ENCODE peak calls at places on chromosomes 11 and 22, in seven cellular contexts. One of them, this sample, is unnamed.

GRCh38 chr11:33802414-33802950 is 28.2 kb upstream of the FBXO3 start:
- DNase-seq in activated CD4-positive, alpha-beta memory T cell treated with anti-CD3 and anti-CD28 coated beads for 36 hours: peak
- DNase-seq in WTC11: peak
- DNase-seq in CD4-positive, CD25-positive, alpha-beta regulatory T cell: no peak
- DNase-seq in HuH-7: peak
- DNase-seq in midbrain: peak
- DNase-seq in transverse colon: peak
- DNase-seq in this sample: peak

GRCh38 chr11:112871909-112872511 is 89.2 kb upstream of the NCAM1 start:
- DNase-seq in HuH-7: no peak
- DNase-seq in CD4-positive, CD25-positive, alpha-beta regulatory T cell: no peak
- DNase-seq in activated CD4-positive, alpha-beta memory T cell treated with anti-CD3 and anti-CD28 coated beads for 36 hours: no peak
- DNase-seq in WTC11: no peak
- DNase-seq in transverse colon: no peak
- DNase-seq in midbrain: no peak
- DNase-seq in this sample: no peak

GRCh38 chr11:78647986-78648875 is 73.6 kb upstream of the NARS2 start:
- DNase-seq in midbrain: no peak
- DNase-seq in activated CD4-positive, alpha-beta memory T cell treated with anti-CD3 and anti-CD28 coated beads for 36 hours: no peak
- DNase-seq in transverse colon: no peak
- DNase-seq in CD4-positive, CD25-positive, alpha-beta regulatory T cell: no peak
- DNase-seq in HuH-7: no peak
- DNase-seq in WTC11: no peak
- DNase-seq in this sample: peak

GRCh38 chr22:29312218-29313125 is 3.0 kb downstream of the RASL10A start:
- DNase-seq in midbrain: no peak
- DNase-seq in CD4-positive, CD25-positive, alpha-beta regulatory T cell: no peak
- DNase-seq in transverse colon: no peak
- DNase-seq in HuH-7: no peak
- DNase-seq in WTC11: no peak
- DNase-seq in activated CD4-positive, alpha-beta memory T cell treated with anti-CD3 and anti-CD28 coated beads for 36 hours: peak
- DNase-seq in this sample: no peak

GRCh38 chr11:96744697-96745096 is 354.9 kb downstream of the JRKL start:
- DNase-seq in activated CD4-positive, alpha-beta memory T cell treated with anti-CD3 and anti-CD28 coated beads for 36 hours: no peak
- DNase-seq in HuH-7: no peak
- DNase-seq in midbrain: no peak
- DNase-seq in transverse colon: no peak
- DNase-seq in CD4-positive, CD25-positive, alpha-beta regulatory T cell: no peak
- DNase-seq in WTC11: no peak
- DNase-seq in this sample: no peak

GRCh38 chr11:12077535-12078280 is 32.7 kb upstream of the MICAL2 start:
- DNase-seq in activated CD4-positive, alpha-beta memory T cell treated with anti-CD3 and anti-CD28 coated beads for 36 hours: no peak
- DNase-seq in WTC11: no peak
- DNase-seq in midbrain: no peak
- DNase-seq in HuH-7: no peak
- DNase-seq in CD4-positive, CD25-positive, alpha-beta regulatory T cell: no peak
- DNase-seq in transverse colon: no peak
- DNase-seq in this sample: no peak

GRCh38 chr11:102284008-102284407 is 33.3 kb upstream of the BIRC3 start:
- DNase-seq in transverse colon: no peak
- DNase-seq in CD4-positive, CD25-positive, alpha-beta regulatory T cell: no peak
- DNase-seq in activated CD4-positive, alpha-beta memory T cell treated with anti-CD3 and anti-CD28 coated beads for 36 hours: no peak
- DNase-seq in WTC11: no peak
- DNase-seq in HuH-7: no peak
- DNase-seq in midbrain: no peak
- DNase-seq in this sample: no peak

GRCh38 chr11:119093951-119094815 is 7.5 kb downstream of the DPAGT1 start:
- DNase-seq in HuH-7: no peak
- DNase-seq in WTC11: peak
- DNase-seq in midbrain: peak
- DNase-seq in activated CD4-positive, alpha-beta memory T cell treated with anti-CD3 and anti-CD28 coated beads for 36 hours: peak
- DNase-seq in transverse colon: peak
- DNase-seq in CD4-positive, CD25-positive, alpha-beta regulatory T cell: peak
- DNase-seq in this sample: no peak

GRCh38 chr22:30398685-30399680 is 2.2 kb downstream of the SEC14L2 start:
- DNase-seq in transverse colon: no peak
- DNase-seq in WTC11: no peak
- DNase-seq in HuH-7: no peak
- DNase-seq in activated CD4-positive, alpha-beta memory T cell treated with anti-CD3 and anti-CD28 coated beads for 36 hours: no peak
- DNase-seq in CD4-positive, CD25-positive, alpha-beta regulatory T cell: no peak
- DNase-seq in midbrain: no peak
- DNase-seq in this sample: no peak

GRCh38 chr11:73205666-73206343 is 12.3 kb upstream of the P2RY2 start:
- DNase-seq in WTC11: no peak
- DNase-seq in midbrain: no peak
- DNase-seq in HuH-7: no peak
- DNase-seq in activated CD4-positive, alpha-beta memory T cell treated with anti-CD3 and anti-CD28 coated beads for 36 hours: no peak
- DNase-seq in transverse colon: peak
- DNase-seq in CD4-positive, CD25-positive, alpha-beta regulatory T cell: no peak
- DNase-seq in this sample: no peak

GRCh38 chr22:20666560-20666959 is 107.4 kb upstream of the SERPIND1 start:
- DNase-seq in midbrain: no peak
- DNase-seq in transverse colon: no peak
- DNase-seq in activated CD4-positive, alpha-beta memory T cell treated with anti-CD3 and anti-CD28 coated beads for 36 hours: no peak
- DNase-seq in CD4-positive, CD25-positive, alpha-beta regulatory T cell: no peak
- DNase-seq in HuH-7: no peak
- DNase-seq in WTC11: no peak
- DNase-seq in this sample: no peak

GRCh38 chr11:120883404-120884135 is 140.3 kb upstream of the TBCEL start:
- DNase-seq in activated CD4-positive, alpha-beta memory T cell treated with anti-CD3 and anti-CD28 coated beads for 36 hours: no peak
- DNase-seq in midbrain: no peak
- DNase-seq in CD4-positive, CD25-positive, alpha-beta regulatory T cell: no peak
- DNase-seq in transverse colon: no peak
- DNase-seq in WTC11: no peak
- DNase-seq in HuH-7: no peak
- DNase-seq in this sample: no peak

GRCh38 chr11:117819096-117820040 is 5.2 kb downstream of the FXYD2 start:
- DNase-seq in transverse colon: peak
- DNase-seq in CD4-positive, CD25-positive, alpha-beta regulatory T cell: no peak
- DNase-seq in WTC11: peak
- DNase-seq in midbrain: peak
- DNase-seq in activated CD4-positive, alpha-beta memory T cell treated with anti-CD3 and anti-CD28 coated beads for 36 hours: peak
- DNase-seq in HuH-7: peak
- DNase-seq in this sample: peak

GRCh38 chr22:23061471-23062280 is 8.6 kb upstream of the GNAZ start:
- DNase-seq in transverse colon: no peak
- DNase-seq in WTC11: peak
- DNase-seq in HuH-7: no peak
- DNase-seq in activated CD4-positive, alpha-beta memory T cell treated with anti-CD3 and anti-CD28 coated beads for 36 hours: peak
- DNase-seq in CD4-positive, CD25-positive, alpha-beta regulatory T cell: no peak
- DNase-seq in midbrain: no peak
- DNase-seq in this sample: no peak

GRCh38 chr11:10379022-10379421 is 74.1 kb downstream of the ADM start:
- DNase-seq in WTC11: peak
- DNase-seq in HuH-7: peak
- DNase-seq in midbrain: no peak
- DNase-seq in transverse colon: no peak
- DNase-seq in CD4-positive, CD25-positive, alpha-beta regulatory T cell: no peak
- DNase-seq in activated CD4-positive, alpha-beta memory T cell treated with anti-CD3 and anti-CD28 coated beads for 36 hours: no peak
- DNase-seq in this sample: no peak

GRCh38 chr11:1087279-1087960 is 12.7 kb downstream of the MUC2 start:
- DNase-seq in CD4-positive, CD25-positive, alpha-beta regulatory T cell: no peak
- DNase-seq in midbrain: no peak
- DNase-seq in WTC11: no peak
- DNase-seq in HuH-7: no peak
- DNase-seq in transverse colon: no peak
- DNase-seq in activated CD4-positive, alpha-beta memory T cell treated with anti-CD3 and anti-CD28 coated beads for 36 hours: no peak
- DNase-seq in this sample: no peak

GRCh38 chr11:117096140-117096972 is 1.9 kb downstream of the SIK3 start:
- DNase-seq in transverse colon: peak
- DNase-seq in CD4-positive, CD25-positive, alpha-beta regulatory T cell: peak
- DNase-seq in activated CD4-positive, alpha-beta memory T cell treated with anti-CD3 and anti-CD28 coated beads for 36 hours: peak
- DNase-seq in HuH-7: peak
- DNase-seq in WTC11: peak
- DNase-seq in midbrain: peak
- DNase-seq in this sample: no peak

GRCh38 chr22:29031236-29031982 is 30.2 kb downstream of the C22orf31 start:
- DNase-seq in midbrain: peak
- DNase-seq in activated CD4-positive, alpha-beta memory T cell treated with anti-CD3 and anti-CD28 coated beads for 36 hours: no peak
- DNase-seq in transverse colon: peak
- DNase-seq in WTC11: no peak
- DNase-seq in CD4-positive, CD25-positive, alpha-beta regulatory T cell: no peak
- DNase-seq in HuH-7: peak
- DNase-seq in this sample: peak

GRCh38 chr11:66278396-66279091 is 569 bp downstream of the CNIH2 start:
- DNase-seq in HuH-7: peak
- DNase-seq in transverse colon: no peak
- DNase-seq in activated CD4-positive, alpha-beta memory T cell treated with anti-CD3 and anti-CD28 coated beads for 36 hours: no peak
- DNase-seq in CD4-positive, CD25-positive, alpha-beta regulatory T cell: no peak
- DNase-seq in WTC11: no peak
- DNase-seq in midbrain: no peak
- DNase-seq in this sample: no peak

GRCh38 chr22:30295576-30295975 is 6.3 kb upstream of the CASTOR1 start:
- DNase-seq in HuH-7: no peak
- DNase-seq in WTC11: no peak
- DNase-seq in midbrain: no peak
- DNase-seq in CD4-positive, CD25-positive, alpha-beta regulatory T cell: no peak
- DNase-seq in activated CD4-positive, alpha-beta memory T cell treated with anti-CD3 and anti-CD28 coated beads for 36 hours: no peak
- DNase-seq in transverse colon: no peak
- DNase-seq in this sample: no peak

GRCh38 chr11:111676878-111677585 is 74.8 kb downstream of the SIK2 start:
- DNase-seq in midbrain: no peak
- DNase-seq in activated CD4-positive, alpha-beta memory T cell treated with anti-CD3 and anti-CD28 coated beads for 36 hours: no peak
- DNase-seq in transverse colon: no peak
- DNase-seq in CD4-positive, CD25-positive, alpha-beta regulatory T cell: no peak
- DNase-seq in HuH-7: no peak
- DNase-seq in WTC11: no peak
- DNase-seq in this sample: no peak

GRCh38 chr11:36454991-36455611 is 55.0 kb downstream of the TRAF6 start:
- DNase-seq in CD4-positive, CD25-positive, alpha-beta regulatory T cell: no peak
- DNase-seq in transverse colon: no peak
- DNase-seq in WTC11: peak
- DNase-seq in activated CD4-positive, alpha-beta memory T cell treated with anti-CD3 and anti-CD28 coated beads for 36 hours: no peak
- DNase-seq in HuH-7: no peak
- DNase-seq in midbrain: peak
- DNase-seq in this sample: no peak

GRCh38 chr11:44958165-44958564 is 7.5 kb upstream of the TP53I11 start:
- DNase-seq in transverse colon: peak
- DNase-seq in WTC11: no peak
- DNase-seq in midbrain: no peak
- DNase-seq in activated CD4-positive, alpha-beta memory T cell treated with anti-CD3 and anti-CD28 coated beads for 36 hours: no peak
- DNase-seq in CD4-positive, CD25-positive, alpha-beta regulatory T cell: no peak
- DNase-seq in HuH-7: no peak
- DNase-seq in this sample: no peak

GRCh38 chr22:44693145-44693544 is 8.9 kb upstream of the PRR5 start:
- DNase-seq in WTC11: no peak
- DNase-seq in transverse colon: no peak
- DNase-seq in midbrain: no peak
- DNase-seq in activated CD4-positive, alpha-beta memory T cell treated with anti-CD3 and anti-CD28 coated beads for 36 hours: no peak
- DNase-seq in HuH-7: no peak
- DNase-seq in CD4-positive, CD25-positive, alpha-beta regulatory T cell: no peak
- DNase-seq in this sample: no peak

GRCh38 chr11:63670077-63670737 is 969 bp downstream of the ATL3 start:
- DNase-seq in midbrain: no peak
- DNase-seq in CD4-positive, CD25-positive, alpha-beta regulatory T cell: peak
- DNase-seq in WTC11: no peak
- DNase-seq in activated CD4-positive, alpha-beta memory T cell treated with anti-CD3 and anti-CD28 coated beads for 36 hours: no peak
- DNase-seq in transverse colon: no peak
- DNase-seq in HuH-7: peak
- DNase-seq in this sample: no peak

This sample was measured in HEK293T.